ENCODE peak calls at places on chromosomes 12 and 14, in six cellular contexts. E is GM12891, S is HepG2, N is H1, I is K562, B is GM12878. J is an unnamed sample.

GRCh38 chr14:81837304-81837703 is 303.7 kb upstream of the SEL1L start:
- DNase-seq in E (no peak), S (no peak), N (no peak), I (no peak), B (no peak), J (no peak)

GRCh38 chr12:29082522-29082921 is 66.6 kb upstream of the FAR2 start:
- DNase-seq in E (no peak), S (no peak), N (no peak), I (no peak), B (no peak), J (no peak)

GRCh38 chr12:91138337-91138905 is 27.1 kb upstream of the LUM start:
- DNase-seq in E (no peak), S (no peak), N (no peak), I (no peak), B (no peak), J (no peak)

GRCh38 chr14:106286697-106287290 is 760.4 kb downstream of the TMEM121 start:
- DNase-seq in E (peak; percentile 35), S (no peak), N (no peak), I (peak; percentile 35), B (no peak), J (no peak)

GRCh38 chr12:27220057-27220987 is 23.8 kb upstream of the STK38L start:
- DNase-seq in E (peak; percentile 17), S (no peak), N (no peak), I (no peak), B (peak; percentile 90), J (no peak)

GRCh38 chr12:129788506-129788905 is 115.3 kb downstream of the TMEM132D start:
- DNase-seq in E (no peak), S (no peak), N (no peak), I (no peak), B (no peak), J (no peak)

GRCh38 chr12:111330800-111331752 is 37.8 kb downstream of the PHETA1 start:
- DNase-seq in E (no peak), S (peak; percentile 59), N (no peak), I (peak; percentile 40), B (no peak), J (no peak)

GRCh38 chr12:30631710-30632109 is 64.0 kb downstream of the IPO8 start:
- DNase-seq in E (no peak), S (no peak), N (no peak), I (no peak), B (no peak), J (no peak)

GRCh38 chr12:98332626-98333025 is 182.8 kb upstream of the TMPO start:
- DNase-seq in E (no peak), S (no peak), N (no peak), I (no peak), B (peak; percentile 64), J (no peak)

GRCh38 chr12:108833355-108833733 is 24.0 kb downstream of the SSH1 start:
- DNase-seq in E (no peak), S (no peak), N (no peak), I (no peak), B (no peak), J (no peak)

GRCh38 chr14:88950069-88950468 is 125.6 kb downstream of the TTC8 start:
- DNase-seq in E (no peak), S (no peak), N (no peak), I (no peak), B (no peak), J (no peak)

GRCh38 chr14:77077040-77077439 is 21.0 kb upstream of the CIPC start:
- DNase-seq in E (no peak), S (no peak), N (no peak), I (no peak), B (no peak), J (no peak)

GRCh38 chr12:72264548-72265175 is 7.5 kb upstream of the TRHDE start:
- DNase-seq in E (no peak), S (peak; percentile 19), N (no peak), I (no peak), B (no peak), J (no peak)

GRCh38 chr12:80472912-80473500 is 29.0 kb downstream of the PTPRQ start:
- DNase-seq in E (no peak), S (peak; percentile 35), N (no peak), I (no peak), B (peak; percentile 3), J (no peak)

GRCh38 chr12:25653487-25654175 is 100.5 kb upstream of the LMNTD1 start:
- DNase-seq in E (no peak), S (no peak), N (no peak), I (no peak), B (no peak), J (no peak)

GRCh38 chr12:47441490-47441889 is 264.3 kb downstream of the RPAP3 start:
- DNase-seq in E (no peak), S (no peak), N (no peak), I (no peak), B (no peak), J (no peak)

GRCh38 chr14:91228112-91229004 is 16.1 kb downstream of the GPR68 start:
- DNase-seq in E (peak; percentile 58), S (no peak), N (no peak), I (peak; percentile 45), B (peak; percentile 86), J (peak; percentile 75)

GRCh38 chr14:89701079-89702043 is 253.2 kb downstream of the EFCAB11 start:
- DNase-seq in E (peak; percentile 74), S (peak; percentile 34), N (peak; percentile 63), I (peak; percentile 93), B (no peak), J (peak; percentile 83)

GRCh38 chr14:54108481-54109471 is 152.2 kb upstream of the BMP4 start:
- DNase-seq in E (no peak), S (peak; percentile 96), N (no peak), I (no peak), B (no peak), J (no peak)

GRCh38 chr14:35155962-35156361 is 33.6 kb downstream of the PRORP start:
- DNase-seq in E (no peak), S (no peak), N (no peak), I (no peak), B (no peak), J (peak; percentile 17)

GRCh38 chr12:11717533-11717961 is 68.1 kb downstream of the ETV6 start:
- DNase-seq in E (no peak), S (peak; percentile 65), N (no peak), I (no peak), B (peak; percentile 75), J (no peak)

GRCh38 chr14:34797747-34798583 is 77.2 kb downstream of the BAZ1A start:
- DNase-seq in E (no peak), S (peak; percentile 98), N (no peak), I (peak; percentile 8), B (no peak), J (no peak)

GRCh38 chr12:71873821-71874220 is 34.3 kb downstream of the TBC1D15 start:
- DNase-seq in E (no peak), S (no peak), N (no peak), I (no peak), B (no peak), J (no peak)

GRCh38 chr14:31387091-31387490 is 33.3 kb downstream of the HEATR5A start:
- DNase-seq in E (no peak), S (no peak), N (no peak), I (no peak), B (no peak), J (no peak)

GRCh38 chr14:33271891-33272290 is 333.2 kb downstream of the NPAS3 start:
- DNase-seq in E (no peak), S (no peak), N (no peak), I (no peak), B (no peak), J (no peak)

GRCh38 chr12:7905071-7905470 is 30.9 kb downstream of the SLC2A3 start:
- DNase-seq in E (no peak), S (no peak), N (no peak), I (no peak), B (no peak), J (no peak)

GRCh38 chr12:16076553-16076952 is 165.4 kb downstream of the DERA start:
- DNase-seq in E (no peak), S (peak; percentile 44), N (no peak), I (no peak), B (no peak), J (no peak)

GRCh38 chr12:8773456-8773855 is 49.0 kb upstream of the A2ML1 start:
- DNase-seq in E (no peak), S (no peak), N (no peak), I (no peak), B (no peak), J (no peak)

GRCh38 chr12:127041985-127042625 is 1224.9 kb upstream of the TMEM132C start:
- DNase-seq in E (peak; percentile 18), S (no peak), N (no peak), I (no peak), B (peak; percentile 88), J (peak; percentile 4)

GRCh38 chr12:98227162-98227561 is 288.2 kb upstream of the TMPO start:
- DNase-seq in E (no peak), S (peak; percentile 6), N (no peak), I (peak; percentile 18), B (no peak), J (no peak)

GRCh38 chr12:18747960-18748359 is 10.0 kb downstream of the CAPZA3 start:
- DNase-seq in E (no peak), S (no peak), N (no peak), I (no peak), B (no peak), J (no peak)

GRCh38 chr14:58297762-58298476 is 436 bp upstream of the ARID4A start:
- DNase-seq in E (peak; percentile 73), S (peak; percentile 100), N (peak; percentile 99), I (peak; percentile 72), B (peak; percentile 100), J (peak; percentile 82)

GRCh38 chr14:58297412-58297761 is 968 bp upstream of the ARID4A start:
- DNase-seq in E (no peak), S (no peak), N (no peak), I (no peak), B (no peak), J (no peak)

GRCh38 chr14:58298880-58299664 is 717 bp downstream of the ARID4A start:
- DNase-seq in E (peak; percentile 29), S (no peak), N (no peak), I (peak; percentile 54), B (no peak), J (peak; percentile 27)

GRCh38 chr14:58299665-58300202 is 1.4 kb downstream of the ARID4A start:
- DNase-seq in E (no peak), S (no peak), N (no peak), I (no peak), B (no peak), J (no peak)

GRCh38 chr14:58298477-58298879 is at the start of gene ARID4A:
- DNase-seq in E (no peak), S (no peak), N (no peak), I (peak; percentile 70), B (no peak), J (no peak)
- TF ChIP-seq POLR2AphosphoS5 in E (no peak), S (peak; percentile 23), N (no peak), I (no peak), B (peak; percentile 60), J (peak; percentile 2)

GRCh38 chr12:82687020-82687951 is 580 bp downstream of the TMTC2 start:
- DNase-seq in E (peak; percentile 35), S (no peak), N (no peak), I (no peak), B (no peak), J (peak; percentile 45)
- TF ChIP-seq POLR2A in E (no peak), S (no peak), N (no peak), I (no peak), B (peak; percentile 3), J (no peak)

GRCh38 chr12:93956551-93956950 is 191.8 kb upstream of the PLXNC1 start:
- DNase-seq in E (no peak), S (no peak), N (no peak), I (no peak), B (no peak), J (no peak)
- TF ChIP-seq TAF1 in E (no peak), S (no peak), N (no peak), I (no peak), B (no peak), J (no peak)

GRCh38 chr12:51391047-51391837 is at the start of gene GALNT6:
- DNase-seq in E (peak; percentile 64), S (no peak), N (peak; percentile 78), I (peak; percentile 90), B (no peak), J (peak; percentile 77)
- TF ChIP-seq POLR2AphosphoS5 in E (no peak), S (no peak), N (no peak), I (no peak), B (peak; percentile 60), J (peak; percentile 16)